ENCODE peak calls at places on chromosomes 12 and 14, in ten cellular contexts. One of them, this sample, is unnamed.

GRCh38 chr12:78146365-78146772 is 315.7 kb downstream of the NAV3 start:
- DNase-seq in fibroblast of lung: peak
- DNase-seq in AG04450: peak
- DNase-seq in ovary: no peak
- DNase-seq in tibial artery: no peak
- DNase-seq in lower lobe of right lung: no peak
- DNase-seq in left lung: no peak
- DNase-seq in upper lobe of left lung: no peak
- DNase-seq in CD8-positive, alpha-beta T cell: no peak
- DNase-seq in mesenchymal stem cell: peak
- DNase-seq in this sample: no peak

GRCh38 chr14:85483037-85483436 is 46.9 kb upstream of the FLRT2 start:
- DNase-seq in upper lobe of left lung: no peak
- DNase-seq in lower lobe of right lung: no peak
- DNase-seq in CD8-positive, alpha-beta T cell: no peak
- DNase-seq in mesenchymal stem cell: no peak
- DNase-seq in AG04450: no peak
- DNase-seq in fibroblast of lung: peak
- DNase-seq in left lung: no peak
- DNase-seq in tibial artery: no peak
- DNase-seq in ovary: no peak
- DNase-seq in this sample: no peak

GRCh38 chr12:630656-631632 is 32.3 kb downstream of the NINJ2 start:
- DNase-seq in fibroblast of lung: no peak
- DNase-seq in tibial artery: peak
- DNase-seq in upper lobe of left lung: peak
- DNase-seq in ovary: peak
- DNase-seq in AG04450: no peak
- DNase-seq in mesenchymal stem cell: no peak
- DNase-seq in lower lobe of right lung: peak
- DNase-seq in CD8-positive, alpha-beta T cell: peak
- DNase-seq in left lung: peak
- DNase-seq in this sample: no peak

GRCh38 chr12:123614110-123614509 is 12.2 kb downstream of the DDX55 start:
- DNase-seq in ovary: no peak
- DNase-seq in tibial artery: no peak
- DNase-seq in mesenchymal stem cell: no peak
- DNase-seq in fibroblast of lung: no peak
- DNase-seq in upper lobe of left lung: no peak
- DNase-seq in left lung: no peak
- DNase-seq in lower lobe of right lung: no peak
- DNase-seq in AG04450: no peak
- DNase-seq in CD8-positive, alpha-beta T cell: no peak
- DNase-seq in this sample: no peak

GRCh38 chr14:103043257-103043893 is 14.0 kb downstream of the CDC42BPB start:
- DNase-seq in upper lobe of left lung: no peak
- DNase-seq in CD8-positive, alpha-beta T cell: no peak
- DNase-seq in mesenchymal stem cell: no peak
- DNase-seq in tibial artery: no peak
- DNase-seq in fibroblast of lung: no peak
- DNase-seq in ovary: no peak
- DNase-seq in lower lobe of right lung: no peak
- DNase-seq in AG04450: no peak
- DNase-seq in left lung: no peak
- DNase-seq in this sample: no peak

GRCh38 chr12:91404362-91404899 is 221.8 kb upstream of the DCN start:
- DNase-seq in CD8-positive, alpha-beta T cell: no peak
- DNase-seq in upper lobe of left lung: no peak
- DNase-seq in mesenchymal stem cell: no peak
- DNase-seq in fibroblast of lung: no peak
- DNase-seq in left lung: no peak
- DNase-seq in tibial artery: no peak
- DNase-seq in AG04450: no peak
- DNase-seq in lower lobe of right lung: no peak
- DNase-seq in ovary: no peak
- DNase-seq in this sample: no peak

GRCh38 chr14:30988509-30988908 is 36.9 kb upstream of the AP4S1 start:
- DNase-seq in ovary: no peak
- DNase-seq in mesenchymal stem cell: peak
- DNase-seq in AG04450: no peak
- DNase-seq in fibroblast of lung: peak
- DNase-seq in tibial artery: no peak
- DNase-seq in left lung: no peak
- DNase-seq in CD8-positive, alpha-beta T cell: no peak
- DNase-seq in lower lobe of right lung: no peak
- DNase-seq in upper lobe of left lung: no peak
- DNase-seq in this sample: no peak

GRCh38 chr12:108738165-108738564 is 6.8 kb upstream of the CORO1C start:
- DNase-seq in mesenchymal stem cell: no peak
- DNase-seq in tibial artery: no peak
- DNase-seq in ovary: no peak
- DNase-seq in lower lobe of right lung: no peak
- DNase-seq in left lung: no peak
- DNase-seq in CD8-positive, alpha-beta T cell: no peak
- DNase-seq in AG04450: no peak
- DNase-seq in fibroblast of lung: no peak
- DNase-seq in upper lobe of left lung: no peak
- DNase-seq in this sample: no peak

GRCh38 chr12:24560867-24561266 is 388.0 kb downstream of the BCAT1 start:
- DNase-seq in mesenchymal stem cell: peak
- DNase-seq in left lung: no peak
- DNase-seq in CD8-positive, alpha-beta T cell: no peak
- DNase-seq in upper lobe of left lung: no peak
- DNase-seq in fibroblast of lung: no peak
- DNase-seq in ovary: peak
- DNase-seq in lower lobe of right lung: no peak
- DNase-seq in AG04450: no peak
- DNase-seq in tibial artery: peak
- DNase-seq in this sample: no peak

GRCh38 chr12:109518820-109519665 is 41.6 kb downstream of the UBE3B start:
- DNase-seq in mesenchymal stem cell: peak
- DNase-seq in left lung: no peak
- DNase-seq in tibial artery: peak
- DNase-seq in upper lobe of left lung: no peak
- DNase-seq in AG04450: peak
- DNase-seq in ovary: peak
- DNase-seq in CD8-positive, alpha-beta T cell: peak
- DNase-seq in lower lobe of right lung: peak
- DNase-seq in fibroblast of lung: peak
- DNase-seq in this sample: peak

GRCh38 chr12:117063162-117063911 is 35.9 kb downstream of the TESC start:
- DNase-seq in ovary: no peak
- DNase-seq in mesenchymal stem cell: no peak
- DNase-seq in CD8-positive, alpha-beta T cell: peak
- DNase-seq in lower lobe of right lung: no peak
- DNase-seq in left lung: peak
- DNase-seq in fibroblast of lung: no peak
- DNase-seq in upper lobe of left lung: no peak
- DNase-seq in tibial artery: peak
- DNase-seq in AG04450: no peak
- DNase-seq in this sample: no peak
- H3K4me3 ChIP-seq in ovary: no peak
- H3K4me3 ChIP-seq in mesenchymal stem cell: no peak
- H3K4me3 ChIP-seq in CD8-positive, alpha-beta T cell: peak
- H3K4me3 ChIP-seq in lower lobe of right lung: peak
- H3K4me3 ChIP-seq in left lung: no peak
- H3K4me3 ChIP-seq in fibroblast of lung: no peak
- H3K4me3 ChIP-seq in upper lobe of left lung: no peak
- H3K4me3 ChIP-seq in tibial artery: no peak
- H3K4me3 ChIP-seq in AG04450: no peak
- H3K4me3 ChIP-seq in this sample: no peak

DNA sequence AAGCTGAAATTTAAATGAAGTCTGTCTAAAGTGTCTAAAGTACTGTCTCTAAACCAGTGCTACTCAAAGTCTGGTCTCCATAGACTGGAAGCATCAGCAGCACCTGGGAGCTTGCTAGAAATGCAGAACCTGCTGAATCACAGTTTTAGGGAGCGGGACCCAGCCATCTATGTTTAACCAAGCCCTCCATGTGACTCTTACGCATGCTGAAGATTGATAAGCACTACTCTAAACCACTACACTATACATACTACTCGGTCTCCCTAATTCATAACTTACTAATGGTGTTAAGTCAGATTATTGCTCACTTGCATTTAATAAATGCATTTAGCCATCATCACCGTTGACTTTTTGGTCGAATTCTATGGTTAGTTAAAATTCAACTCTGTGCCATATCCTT is 88.8 kb downstream of the SLC25A21 start:
- DNase-seq in AG04450: no peak
- DNase-seq in CD8-positive, alpha-beta T cell: no peak
- DNase-seq in ovary: no peak
- DNase-seq in left lung: no peak
- DNase-seq in fibroblast of lung: no peak
- DNase-seq in tibial artery: no peak
- DNase-seq in upper lobe of left lung: no peak
- DNase-seq in mesenchymal stem cell: no peak
- DNase-seq in lower lobe of right lung: no peak
- DNase-seq in this sample: no peak
- H3K27ac ChIP-seq in AG04450: no peak
- H3K27ac ChIP-seq in CD8-positive, alpha-beta T cell: no peak
- H3K27ac ChIP-seq in ovary: no peak
- H3K27ac ChIP-seq in left lung: no peak
- H3K27ac ChIP-seq in fibroblast of lung: no peak
- H3K27ac ChIP-seq in tibial artery: no peak
- H3K27ac ChIP-seq in upper lobe of left lung: no peak
- H3K27ac ChIP-seq in mesenchymal stem cell: no peak
- H3K27ac ChIP-seq in lower lobe of right lung: no peak
- H3K27ac ChIP-seq in this sample: no peak

GRCh38 chr12:12518919-12519318 is 43.7 kb downstream of the DUSP16 start:
- DNase-seq in CD8-positive, alpha-beta T cell: no peak
- DNase-seq in ovary: no peak
- DNase-seq in left lung: no peak
- DNase-seq in upper lobe of left lung: no peak
- DNase-seq in mesenchymal stem cell: no peak
- DNase-seq in tibial artery: no peak
- DNase-seq in lower lobe of right lung: no peak
- DNase-seq in AG04450: peak
- DNase-seq in fibroblast of lung: no peak
- DNase-seq in this sample: no peak

GRCh38 chr12:12519599-12519998 is 43.1 kb downstream of the DUSP16 start:
- DNase-seq in mesenchymal stem cell: no peak
- DNase-seq in upper lobe of left lung: no peak
- DNase-seq in CD8-positive, alpha-beta T cell: no peak
- DNase-seq in AG04450: no peak
- DNase-seq in tibial artery: no peak
- DNase-seq in left lung: no peak
- DNase-seq in ovary: no peak
- DNase-seq in lower lobe of right lung: no peak
- DNase-seq in fibroblast of lung: no peak
- DNase-seq in this sample: no peak

GRCh38 chr12:12521044-12521485 is 41.6 kb downstream of the DUSP16 start:
- DNase-seq in fibroblast of lung: peak
- DNase-seq in CD8-positive, alpha-beta T cell: no peak
- DNase-seq in ovary: no peak
- DNase-seq in left lung: no peak
- DNase-seq in AG04450: no peak
- DNase-seq in tibial artery: no peak
- DNase-seq in upper lobe of left lung: no peak
- DNase-seq in mesenchymal stem cell: no peak
- DNase-seq in lower lobe of right lung: no peak
- DNase-seq in this sample: no peak

GRCh38 chr12:12521923-12522322 is 40.7 kb downstream of the DUSP16 start:
- DNase-seq in AG04450: no peak
- DNase-seq in tibial artery: no peak
- DNase-seq in left lung: no peak
- DNase-seq in upper lobe of left lung: no peak
- DNase-seq in lower lobe of right lung: no peak
- DNase-seq in ovary: no peak
- DNase-seq in fibroblast of lung: no peak
- DNase-seq in mesenchymal stem cell: no peak
- DNase-seq in CD8-positive, alpha-beta T cell: no peak
- DNase-seq in this sample: no peak

GRCh38 chr12:12520278-12520677 is 42.4 kb downstream of the DUSP16 start:
- DNase-seq in tibial artery: no peak
- DNase-seq in lower lobe of right lung: no peak
- DNase-seq in fibroblast of lung: no peak
- DNase-seq in upper lobe of left lung: no peak
- DNase-seq in mesenchymal stem cell: no peak
- DNase-seq in CD8-positive, alpha-beta T cell: no peak
- DNase-seq in AG04450: no peak
- DNase-seq in left lung: no peak
- DNase-seq in ovary: no peak
- DNase-seq in this sample: no peak
- H3K4me3 ChIP-seq in tibial artery: no peak
- H3K4me3 ChIP-seq in lower lobe of right lung: no peak
- H3K4me3 ChIP-seq in fibroblast of lung: no peak
- H3K4me3 ChIP-seq in upper lobe of left lung: no peak
- H3K4me3 ChIP-seq in mesenchymal stem cell: no peak
- H3K4me3 ChIP-seq in CD8-positive, alpha-beta T cell: no peak
- H3K4me3 ChIP-seq in AG04450: no peak
- H3K4me3 ChIP-seq in left lung: no peak
- H3K4me3 ChIP-seq in ovary: no peak
- H3K4me3 ChIP-seq in this sample: no peak

GRCh38 chr12:127635838-127636237 is 631.1 kb upstream of the TMEM132C start:
- DNase-seq in left lung: no peak
- DNase-seq in fibroblast of lung: no peak
- DNase-seq in AG04450: no peak
- DNase-seq in CD8-positive, alpha-beta T cell: no peak
- DNase-seq in ovary: no peak
- DNase-seq in tibial artery: no peak
- DNase-seq in lower lobe of right lung: no peak
- DNase-seq in mesenchymal stem cell: no peak
- DNase-seq in upper lobe of left lung: no peak
- DNase-seq in this sample: no peak

GRCh38 chr12:127642208-127642607 is 624.8 kb upstream of the TMEM132C start:
- DNase-seq in AG04450: no peak
- DNase-seq in tibial artery: no peak
- DNase-seq in CD8-positive, alpha-beta T cell: no peak
- DNase-seq in upper lobe of left lung: no peak
- DNase-seq in lower lobe of right lung: no peak
- DNase-seq in ovary: no peak
- DNase-seq in fibroblast of lung: peak
- DNase-seq in mesenchymal stem cell: no peak
- DNase-seq in left lung: no peak
- DNase-seq in this sample: no peak

GRCh38 chr12:127636881-127637280 is 630.1 kb upstream of the TMEM132C start:
- DNase-seq in left lung: no peak
- DNase-seq in ovary: no peak
- DNase-seq in mesenchymal stem cell: no peak
- DNase-seq in tibial artery: no peak
- DNase-seq in upper lobe of left lung: no peak
- DNase-seq in fibroblast of lung: peak
- DNase-seq in lower lobe of right lung: no peak
- DNase-seq in CD8-positive, alpha-beta T cell: no peak
- DNase-seq in AG04450: no peak
- DNase-seq in this sample: no peak

DNA sequence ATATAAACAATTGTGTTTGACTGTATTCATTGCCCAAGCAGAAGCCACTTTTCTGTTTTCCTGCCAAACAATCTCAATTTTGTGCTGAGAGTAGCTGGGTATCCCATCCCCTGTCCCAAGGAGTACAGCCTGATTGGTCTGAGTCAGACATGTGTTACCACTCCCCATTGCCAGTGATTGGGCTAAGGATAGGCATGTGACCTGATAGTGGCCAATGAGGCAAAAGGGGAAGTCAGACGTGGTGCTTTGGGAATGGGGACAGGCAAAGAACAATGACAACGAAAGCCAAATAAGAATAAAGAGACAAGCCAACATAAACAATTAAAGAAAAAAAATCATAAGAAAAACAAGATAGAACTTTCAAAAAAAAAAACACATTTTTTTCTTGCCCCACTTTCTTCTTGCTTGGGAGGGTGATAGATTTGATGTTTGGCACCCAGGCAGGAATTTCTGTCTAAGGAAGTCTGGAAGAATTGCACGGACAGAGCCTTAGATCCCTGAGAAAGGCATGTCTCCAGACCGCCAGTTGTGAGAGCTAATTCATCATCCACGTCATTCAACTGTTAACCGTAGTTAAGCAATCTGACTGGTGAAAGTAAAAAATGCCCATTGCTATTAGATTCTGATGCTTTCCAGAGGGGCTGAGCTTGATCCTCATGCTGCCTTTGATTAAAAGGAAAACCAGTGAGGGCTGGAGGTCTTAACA is 626.6 kb upstream of the TMEM132C start:
- DNase-seq in AG04450: no peak
- DNase-seq in fibroblast of lung: peak
- DNase-seq in upper lobe of left lung: no peak
- DNase-seq in lower lobe of right lung: no peak
- DNase-seq in ovary: no peak
- DNase-seq in left lung: no peak
- DNase-seq in CD8-positive, alpha-beta T cell: no peak
- DNase-seq in tibial artery: peak
- DNase-seq in mesenchymal stem cell: no peak
- DNase-seq in this sample: peak
- H3K27ac ChIP-seq in AG04450: no peak
- H3K27ac ChIP-seq in fibroblast of lung: no peak
- H3K27ac ChIP-seq in upper lobe of left lung: no peak
- H3K27ac ChIP-seq in lower lobe of right lung: no peak
- H3K27ac ChIP-seq in ovary: no peak
- H3K27ac ChIP-seq in left lung: no peak
- H3K27ac ChIP-seq in CD8-positive, alpha-beta T cell: no peak
- H3K27ac ChIP-seq in tibial artery: peak
- H3K27ac ChIP-seq in mesenchymal stem cell: no peak
- H3K27ac ChIP-seq in this sample: peak